ENCODE peak calls at places on chromosomes 2 and 18, in four cellular contexts. C, L, Q and N are unnamed samples.

GRCh38 chr2:234917245-234917975 is 34.4 kb upstream of the SH3BP4 start:
- DNase-seq in C (no peak), Q (no peak), L (no peak), N (no peak)

GRCh38 chr2:109529532-109530449 is 84.0 kb downstream of the SEPTIN10 start:
- DNase-seq in Q (no peak), L (no peak), C (no peak), N (no peak)

GRCh38 chr18:39871976-39872375 is 2083.1 kb upstream of the PIK3C3 start:
- DNase-seq in C (no peak), Q (no peak), L (no peak), N (no peak)

GRCh38 chr2:171811229-171811628 is 82.8 kb downstream of the SLC25A12 start:
- DNase-seq in Q (peak), C (no peak), L (no peak), N (no peak)

GRCh38 chr18:13362617-13363016 is 144.1 kb downstream of the LDLRAD4 start:
- DNase-seq in L (no peak), Q (no peak), C (no peak), N (no peak)

GRCh38 chr2:224221455-224221913 is 180.4 kb downstream of the FAM124B start:
- DNase-seq in L (peak), Q (no peak), C (no peak), N (no peak)

GRCh38 chr18:1784113-1784512 is 787.2 kb downstream of the METTL4 start:
- DNase-seq in C (no peak), L (no peak), Q (no peak), N (no peak)

GRCh38 chr2:239019193-239019581 is 171.3 kb downstream of the TWIST2 start:
- DNase-seq in L (no peak), Q (no peak), C (no peak), N (no peak)

GRCh38 chr2:24231461-24231881 is 56.6 kb downstream of the FAM228A start:
- DNase-seq in C (no peak), Q (no peak), L (no peak), N (no peak)

GRCh38 chr18:55024568-55024967 is 65.3 kb upstream of the CCDC68 start:
- DNase-seq in L (no peak), C (no peak), Q (no peak), N (no peak)

GRCh38 chr2:233426619-233427342 is 72.5 kb downstream of the DGKD start:
- DNase-seq in Q (peak), C (peak), L (no peak), N (peak)

GRCh38 chr18:61546598-61546997 is 213.4 kb downstream of the CDH20 start:
- DNase-seq in C (no peak), L (no peak), Q (no peak), N (no peak)

GRCh38 chr2:120320318-120320851 is 25.6 kb upstream of the INHBB start:
- DNase-seq in C (no peak), Q (no peak), L (no peak), N (no peak)

GRCh38 chr18:3321133-3321812 is 59.3 kb downstream of the MYL12B start:
- DNase-seq in C (peak), L (no peak), Q (no peak), N (no peak)

GRCh38 chr2:40611196-40611595 is 159.3 kb upstream of the SLC8A1 start:
- DNase-seq in C (no peak), L (no peak), Q (no peak), N (no peak)

GRCh38 chr18:36697905-36698304 is 130.9 kb downstream of the TPGS2 start:
- DNase-seq in Q (no peak), L (no peak), C (no peak), N (no peak)

GRCh38 chr2:191691016-191691725 is 13.2 kb downstream of the NABP1 start:
- DNase-seq in Q (peak), C (peak), L (no peak), N (peak)

GRCh38 chr18:8368490-8369217 is 240.6 kb upstream of the RAB12 start:
- DNase-seq in L (no peak), C (no peak), Q (no peak), N (no peak)

GRCh38 chr2:26692814-26693286 is 328 bp downstream of the KCNK3 start:
- DNase-seq in Q (no peak), C (no peak), L (peak), N (no peak)

GRCh38 chr2:144137705-144138428 is 382.1 kb downstream of the ZEB2 start:
- DNase-seq in L (no peak), C (no peak), Q (peak), N (no peak)

GRCh38 chr2:636151-636621 is 41.0 kb downstream of the TMEM18 start:
- DNase-seq in Q (no peak), L (no peak), C (no peak), N (no peak)

GRCh38 chr2:17626986-17627385 is 86.5 kb downstream of the VSNL1 start:
- DNase-seq in Q (no peak), L (no peak), C (no peak), N (no peak)

GRCh38 chr2:42810971-42811865 is 18.8 kb upstream of the HAAO start:
- DNase-seq in C (peak), Q (peak), L (peak), N (no peak)

GRCh38 chr2:17936599-17936998 is 58.1 kb downstream of the KCNS3 start:
- DNase-seq in L (no peak), C (no peak), Q (no peak), N (no peak)

GRCh38 chr2:25339791-25340339 is 1.9 kb downstream of the DNMT3A start:
- DNase-seq in C (no peak), L (no peak), Q (peak), N (no peak)

GRCh38 chr2:166632616-166633015 is 138.6 kb upstream of the SCN7A start:
- DNase-seq in L (no peak), C (no peak), Q (no peak), N (no peak)
- TF ChIP-seq GABPA in L (no peak), C (no peak), Q (no peak), N (no peak)

GRCh38 chr2:21042958-21043743 is 722 bp downstream of the APOB start:
- DNase-seq in C (peak), L (peak), Q (peak), N (peak)
- TF ChIP-seq GABPA in C (no peak), L (no peak), Q (no peak), N (no peak)

GRCh38 chr2:157747695-157748370 is 119.2 kb upstream of the ACVR1C start:
- DNase-seq in C (no peak), Q (no peak), L (no peak), N (no peak)
- TF ChIP-seq GABPA in C (no peak), Q (no peak), L (no peak), N (no peak)

DNA sequence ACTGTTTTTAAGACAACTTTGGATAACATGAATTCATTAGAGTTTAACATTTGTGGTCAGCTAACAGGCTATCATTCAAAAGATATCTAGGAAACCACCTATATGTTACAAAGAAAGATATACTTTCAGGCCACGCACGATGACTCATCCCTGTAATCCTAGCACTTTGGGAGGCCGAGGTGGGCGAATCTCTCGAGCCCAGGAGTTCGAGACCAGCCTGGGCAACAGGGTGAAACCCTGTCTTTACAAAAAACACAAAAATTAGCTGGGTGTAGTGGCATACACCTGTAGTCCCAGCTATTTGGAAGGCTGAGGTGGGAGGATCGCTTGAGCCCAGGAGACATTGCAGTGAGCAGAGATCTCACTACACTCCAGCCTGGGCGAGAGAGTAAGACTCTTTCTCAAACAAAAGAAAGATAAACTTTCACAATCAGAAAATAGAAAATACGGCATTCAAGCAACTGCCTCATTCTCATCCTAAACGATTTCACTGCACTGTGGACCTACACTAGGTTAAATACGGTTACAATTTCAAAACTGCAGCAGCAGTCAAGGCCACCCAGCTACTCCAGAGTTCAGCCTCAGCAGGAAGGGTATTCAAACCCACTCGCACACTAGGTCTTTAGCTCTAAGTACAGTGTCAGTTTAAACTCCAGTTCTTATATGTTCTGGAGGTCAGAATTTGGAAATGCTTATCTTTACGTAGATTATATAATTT is 250.0 kb upstream of the SLC39A10 start:
- DNase-seq in Q (peak), C (peak), L (no peak), N (no peak)
- TF ChIP-seq GABPA in Q (no peak), C (no peak), L (no peak), N (no peak)